ENCODE peak calls at places on chromosomes 3 and 15, in eight cellular contexts. H is heart right ventricle; W is CD4-positive, alpha-beta T cell; U is thoracic aorta; V is adrenal gland; O is BJ; T is RWPE1; F is GM23338. S is an unnamed sample.

GRCh38 chr3:195059006-195059350 is 212.0 kb downstream of the XXYLT1 start:
- DNase-seq in T (no peak), V (peak), F (no peak), O (no peak), U (no peak), W (no peak), H (peak), S (no peak)

GRCh38 chr3:168085491-168086119 is 10.1 kb downstream of the GOLIM4 start:
- DNase-seq in F (no peak), T (no peak), O (no peak), W (no peak), V (no peak), H (no peak), U (no peak), S (no peak)

GRCh38 chr15:70768247-70768883 is 5.0 kb upstream of the UACA start:
- DNase-seq in F (no peak), U (no peak), T (no peak), V (no peak), H (no peak), W (no peak), O (no peak), S (no peak)

GRCh38 chr3:56622381-56622780 is 60.7 kb downstream of the TASOR start:
- DNase-seq in T (no peak), V (no peak), F (no peak), U (no peak), O (no peak), W (no peak), H (no peak), S (no peak)

GRCh38 chr3:42900731-42901420 is 5.1 kb upstream of the ZNF662 start:
- DNase-seq in F (no peak), V (no peak), W (no peak), O (no peak), H (no peak), T (peak), U (no peak), S (no peak)

GRCh38 chr15:33293619-33294309 is 17.0 kb upstream of the RYR3 start:
- DNase-seq in H (no peak), T (no peak), V (no peak), O (no peak), W (no peak), U (no peak), F (peak), S (no peak)

GRCh38 chr3:149464706-149465328 is 9.7 kb upstream of the TM4SF4 start:
- DNase-seq in T (no peak), H (no peak), W (no peak), F (peak), O (no peak), V (no peak), U (no peak), S (no peak)

GRCh38 chr3:133963657-133964396 is 65.9 kb downstream of the SLCO2A1 start:
- DNase-seq in T (no peak), W (no peak), O (no peak), F (no peak), V (no peak), H (no peak), U (no peak), S (no peak)

GRCh38 chr3:69999191-70000027 is at the start of gene SAMMSON:
- DNase-seq in F (peak), H (no peak), T (no peak), W (no peak), O (peak), U (no peak), V (no peak), S (no peak)

GRCh38 chr15:71237456-71238188 is 122.4 kb downstream of the THSD4 start:
- DNase-seq in U (no peak), W (no peak), T (peak), H (peak), V (peak), O (peak), F (no peak), S (no peak)

GRCh38 chr3:31968927-31969418 is 12.1 kb downstream of the OSBPL10 start:
- DNase-seq in T (peak), H (no peak), V (no peak), O (no peak), U (peak), W (no peak), F (no peak), S (no peak)

GRCh38 chr15:63357657-63358161 is 23.9 kb downstream of the CA12 start:
- DNase-seq in V (no peak), F (no peak), W (no peak), O (no peak), T (no peak), U (no peak), H (no peak), S (no peak)

GRCh38 chr3:3578723-3579122 is 220.5 kb upstream of the LRRN1 start:
- DNase-seq in V (no peak), T (no peak), W (no peak), H (no peak), F (no peak), O (no peak), U (no peak), S (no peak)

GRCh38 chr3:3573341-3573740 is 225.9 kb upstream of the LRRN1 start:
- DNase-seq in O (no peak), F (no peak), H (no peak), T (no peak), U (no peak), W (no peak), V (no peak), S (no peak)

GRCh38 chr3:3579658-3580057 is 219.6 kb upstream of the LRRN1 start:
- DNase-seq in V (no peak), H (no peak), F (no peak), O (no peak), W (no peak), T (no peak), U (no peak), S (no peak)

DNA sequence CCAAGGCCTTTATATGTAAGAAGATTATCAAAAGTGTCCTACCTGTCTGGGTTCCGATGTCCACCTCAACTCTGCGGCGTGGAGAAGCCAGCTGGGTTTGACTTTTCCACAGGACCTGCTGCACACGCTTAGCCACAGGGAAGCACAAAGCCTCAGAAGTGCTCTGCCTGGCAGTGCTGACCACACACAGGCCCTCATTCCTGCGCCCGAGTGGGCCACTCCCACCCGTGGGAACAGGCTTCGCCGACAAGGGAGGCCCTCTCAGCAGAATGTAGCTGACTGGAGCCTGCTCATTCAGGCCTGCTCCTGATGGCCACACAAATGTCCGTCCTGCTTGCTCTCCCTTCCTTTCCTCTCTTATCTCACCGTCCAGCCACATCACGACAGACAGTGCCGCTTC is 221.4 kb upstream of the LRRN1 start:
- DNase-seq in W (no peak), U (no peak), T (no peak), H (no peak), V (no peak), O (no peak), F (no peak), S (no peak)
- TF ChIP-seq CTCF in W (no peak), U (no peak), T (no peak), H (no peak), V (no peak), O (no peak), F (no peak), S (no peak)

GRCh38 chr15:57528940-57529565 is 62.7 kb upstream of the MYZAP start:
- DNase-seq in U (no peak), O (no peak), H (no peak), F (no peak), T (no peak), V (no peak), W (no peak), S (no peak)
- TF ChIP-seq CTCF in U (no peak), O (no peak), H (no peak), F (no peak), T (no peak), V (no peak), W (no peak), S (no peak)

DNA sequence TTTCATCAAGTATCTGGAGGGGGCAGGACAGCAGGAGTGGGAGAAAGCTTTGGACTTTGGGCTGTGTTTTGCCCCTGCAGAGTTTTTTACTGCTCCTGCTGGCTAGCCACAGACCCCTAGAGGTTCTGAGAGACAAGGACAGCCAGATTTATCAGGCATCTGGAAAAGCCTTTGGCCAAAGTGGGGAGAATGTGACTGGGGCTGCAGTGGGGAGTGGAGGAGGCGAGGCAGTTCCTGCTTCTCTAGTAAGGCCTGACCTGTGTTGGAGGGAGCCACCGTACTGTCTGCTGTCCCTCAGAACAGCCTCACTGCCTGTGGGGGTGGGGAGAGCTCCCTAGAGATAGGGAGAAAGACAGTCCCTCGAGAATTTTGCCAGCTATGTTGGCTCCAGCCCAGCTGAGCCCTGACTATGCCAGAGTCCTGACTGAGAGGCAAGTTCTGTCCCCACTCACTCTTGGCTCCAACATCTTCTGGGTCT is 2.2 kb downstream of the ALPK3 start:
- DNase-seq in O (no peak), F (peak), U (no peak), W (no peak), H (peak), V (peak), T (no peak), S (no peak)
- TF ChIP-seq CTCF in O (no peak), F (no peak), U (no peak), W (no peak), H (peak), V (no peak), T (no peak), S (no peak)

GRCh38 chr3:50146316-50146901 is 8.7 kb upstream of the SEMA3F start:
- DNase-seq in T (no peak), H (no peak), W (no peak), U (no peak), V (no peak), O (no peak), F (peak), S (no peak)
- TF ChIP-seq CTCF in T (no peak), H (no peak), W (no peak), U (no peak), V (no peak), O (peak), F (peak), S (no peak)

DNA sequence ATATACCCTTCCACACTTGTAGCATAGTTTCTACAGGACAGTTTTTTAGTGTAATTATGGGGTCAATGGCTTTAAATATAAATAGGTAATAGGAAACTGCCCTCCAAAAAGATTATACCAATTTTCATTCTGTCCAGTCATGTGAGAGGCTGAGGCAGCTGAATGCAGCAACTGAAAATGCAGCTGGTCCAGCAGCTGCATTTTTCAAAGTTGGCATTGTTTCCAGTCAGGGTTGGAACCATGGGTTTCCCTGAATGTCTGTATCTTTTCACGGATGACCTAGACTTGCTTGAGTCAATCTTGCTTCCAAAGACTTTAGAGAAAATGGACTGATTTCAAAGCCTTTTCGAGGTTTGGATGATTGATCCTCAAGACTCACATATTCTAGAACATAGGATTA is 9.9 kb upstream of the KNL1 start:
- DNase-seq in T (no peak), W (no peak), H (no peak), F (no peak), U (no peak), O (no peak), V (no peak), S (no peak)
- TF ChIP-seq CTCF in T (no peak), W (no peak), H (no peak), F (no peak), U (no peak), O (no peak), V (no peak), S (no peak)

GRCh38 chr3:68876112-68876713 is 56.1 kb downstream of the TAFA4 start:
- DNase-seq in V (peak), U (no peak), T (peak), H (peak), W (no peak), F (peak), O (peak), S (no peak)

GRCh38 chr3:68880632-68881031 is 51.7 kb downstream of the TAFA4 start:
- DNase-seq in V (no peak), O (no peak), U (no peak), H (no peak), W (no peak), F (no peak), T (no peak), S (no peak)

GRCh38 chr3:68878962-68879361 is 53.4 kb downstream of the TAFA4 start:
- DNase-seq in U (no peak), O (no peak), T (no peak), W (no peak), F (no peak), H (no peak), V (no peak), S (no peak)

GRCh38 chr3:68874551-68875348 is 57.6 kb downstream of the TAFA4 start:
- DNase-seq in H (no peak), W (no peak), O (no peak), V (no peak), F (no peak), U (no peak), T (no peak), S (no peak)

GRCh38 chr3:68878322-68878721 is 54.0 kb downstream of the TAFA4 start:
- DNase-seq in T (peak), O (no peak), W (no peak), F (peak), U (no peak), H (no peak), V (no peak), S (no peak)
- TF ChIP-seq CTCF in T (peak), O (peak), W (peak), F (peak), U (peak), H (peak), V (peak), S (peak)

GRCh38 chr3:178384302-178384939 is 151.8 kb upstream of the KCNMB2 start:
- DNase-seq in W (no peak), F (no peak), U (no peak), O (no peak), H (no peak), V (no peak), T (no peak), S (no peak)
- TF ChIP-seq CTCF in W (no peak), F (no peak), U (no peak), O (no peak), H (peak), V (no peak), T (no peak), S (no peak)

S was measured in mesothelial cell of epicardium.